ENCODE peak calls at places on chromosome 16, in four cellular contexts. R, P, S and C are unnamed samples.

GRCh38 chr16:86978445-86979030 is 338.7 kb downstream of the C16orf95 start:
- DNase-seq in P (no peak), R (no peak), S (no peak), C (no peak)

GRCh38 chr16:68072038-68072695 is 13.0 kb upstream of the NFATC3 start:
- DNase-seq in P (peak; percentile 26), S (peak; percentile 81), R (no peak), C (no peak)

GRCh38 chr16:528111-529011 is 849 bp downstream of the CAPN15 start:
- DNase-seq in P (peak; percentile 57), R (peak; percentile 31), S (peak; percentile 82), C (peak; percentile 57)

GRCh38 chr16:12406158-12406557 is 397.5 kb downstream of the CPPED1 start:
- DNase-seq in P (no peak), S (no peak), R (no peak), C (no peak)

GRCh38 chr16:56257260-56257659 is 66.0 kb downstream of the GNAO1 start:
- DNase-seq in P (peak; percentile 49), R (no peak), S (no peak), C (no peak)

GRCh38 chr16:83660282-83660681 is 147.5 kb upstream of the HSBP1 start:
- DNase-seq in S (no peak), P (no peak), R (no peak), C (no peak)

GRCh38 chr16:86355538-86355937 is 154.8 kb upstream of the FOXF1 start:
- DNase-seq in R (peak; percentile 33), S (peak; percentile 98), P (no peak), C (no peak)

GRCh38 chr16:3190949-3191353 is 2.9 kb downstream of the OR1F1 start:
- DNase-seq in P (peak; percentile 29), S (no peak), R (no peak), C (peak; percentile 41)

GRCh38 chr16:54282202-54282922 is 4.2 kb downstream of the IRX3 start:
- DNase-seq in S (no peak), R (no peak), P (peak; percentile 83), C (peak; percentile 71)

GRCh38 chr16:67844441-67844840 is 2.3 kb upstream of the NUTF2 start:
- DNase-seq in S (peak; percentile 49), P (peak; percentile 24), R (no peak), C (no peak)

GRCh38 chr16:2149630-2150417 is 1.4 kb downstream of the RAB26 start:
- DNase-seq in P (no peak), R (no peak), S (no peak), C (peak; percentile 70)

GRCh38 chr16:27790546-27791403 is 240.8 kb downstream of the KATNIP start:
- DNase-seq in P (no peak), S (no peak), R (no peak), C (no peak)

GRCh38 chr16:31474173-31474714 is 2.3 kb downstream of the TGFB1I1 start:
- DNase-seq in S (peak; percentile 97), P (no peak), R (no peak), C (peak; percentile 26)

GRCh38 chr16:51071326-51071725 is 79.7 kb downstream of the SALL1 start:
- DNase-seq in R (no peak), S (no peak), P (no peak), C (no peak)

GRCh38 chr16:86619263-86619935 is 41.0 kb downstream of the FOXL1 start:
- DNase-seq in R (no peak), S (no peak), P (no peak), C (no peak)

GRCh38 chr16:104355-104754 is 26.3 kb downstream of the MPG start:
- DNase-seq in R (no peak), S (no peak), P (no peak), C (no peak)

GRCh38 chr16:11302977-11303376 is 21.8 kb upstream of the PRM1 start:
- DNase-seq in P (no peak), S (no peak), R (no peak), C (no peak)

GRCh38 chr16:70691223-70692129 is 5.6 kb upstream of the MTSS2 start:
- DNase-seq in S (peak; percentile 96), P (peak; percentile 95), R (peak; percentile 99), C (peak; percentile 87)

GRCh38 chr16:879461-879861 is 78.9 kb upstream of the GNG13 start:
- DNase-seq in R (no peak), P (no peak), S (no peak), C (no peak)

GRCh38 chr16:4101421-4102275 is 14.6 kb downstream of the ADCY9 start:
- DNase-seq in P (no peak), S (no peak), R (no peak), C (no peak)

GRCh38 chr16:67284699-67285646 is 5.6 kb downstream of the PLEKHG4 start:
- DNase-seq in P (peak; percentile 67), S (no peak), R (no peak), C (peak; percentile 85)

GRCh38 chr16:668519-669171 is 713 bp downstream of the RHOT2 start:
- DNase-seq in R (no peak), S (no peak), P (peak; percentile 30), C (no peak)

GRCh38 chr16:66315210-66315825 is 51.2 kb upstream of the CDH5 start:
- DNase-seq in S (peak; percentile 53), R (peak; percentile 61), P (peak; percentile 90), C (peak; percentile 81)

GRCh38 chr16:69119536-69119935 is 12.9 kb downstream of the CHTF8 start:
- DNase-seq in R (no peak), S (no peak), P (no peak), C (no peak)